ENCODE peak calls at places on chromosomes 4 and X, in five cellular contexts. T is lower leg skin, H is foreskin fibroblast, P is cardiac muscle cell, B is fibroblast of the aortic adventitia. V is an unnamed sample.

GRCh38 chrX:84216406-84216805 is 28.4 kb upstream of the RPS6KA6 start:
- DNase-seq in T (no peak), B (no peak), P (no peak), H (no peak), V (no peak)

GRCh38 chr4:116585240-116585639 is 500.1 kb downstream of the TRAM1L1 start:
- DNase-seq in T (no peak), B (no peak), P (no peak), H (no peak), V (no peak)

GRCh38 chrX:31929366-31929765 is 857.5 kb upstream of the FTHL17 start:
- DNase-seq in H (no peak), B (no peak), P (no peak), T (no peak), V (no peak)

GRCh38 chrX:55638933-55639332 is 15.7 kb downstream of the FOXR2 start:
- DNase-seq in H (no peak), T (no peak), B (no peak), P (no peak), V (no peak)

GRCh38 chr4:101599620-101600019 is 190.9 kb upstream of the BANK1 start:
- DNase-seq in H (peak), P (peak), T (no peak), B (peak), V (no peak)

GRCh38 chr4:1202526-1203378 is 30.4 kb upstream of the SPON2 start:
- DNase-seq in T (no peak), H (no peak), P (no peak), B (no peak), V (no peak)

GRCh38 chr4:98932539-98932938 is 3.6 kb upstream of the EIF4E start:
- DNase-seq in H (peak), P (no peak), T (no peak), B (peak), V (no peak)

GRCh38 chr4:153205028-153205648 is 895 bp downstream of the TRIM2 start:
- DNase-seq in B (no peak), T (no peak), P (no peak), H (no peak), V (no peak)

GRCh38 chr4:3517731-3518510 is 14.3 kb downstream of the LRPAP1 start:
- DNase-seq in T (no peak), B (no peak), H (no peak), P (no peak), V (no peak)

GRCh38 chr4:119040261-119040660 is 95.4 kb upstream of the MYOZ2 start:
- DNase-seq in H (no peak), T (no peak), P (no peak), B (no peak), V (no peak)

GRCh38 chr4:48271048-48271452 is 1.4 kb upstream of the TEC start:
- DNase-seq in H (no peak), B (no peak), P (no peak), T (no peak), V (no peak)

GRCh38 chrX:24874604-24875247 is 141.0 kb downstream of the ARX start:
- DNase-seq in H (no peak), T (no peak), P (no peak), B (no peak), V (no peak)

GRCh38 chr4:62225972-62226371 is 1025.8 kb downstream of the ADGRL3 start:
- DNase-seq in T (no peak), B (no peak), P (no peak), H (no peak), V (no peak)

GRCh38 chr4:79788884-79789283 is 284.1 kb downstream of the ANTXR2 start:
- DNase-seq in B (no peak), T (no peak), H (no peak), P (no peak), V (no peak)
- TF ChIP-seq CTCF in B (no peak), T (no peak), H (no peak), P (no peak), V (no peak)

GRCh38 chrX:1321689-1322088 is 14.9 kb upstream of the IL3RA start:
- DNase-seq in T (no peak), H (no peak), P (no peak), B (no peak), V (no peak)

GRCh38 chrX:1322393-1322792 is 14.2 kb upstream of the IL3RA start:
- DNase-seq in T (no peak), P (no peak), H (no peak), B (no peak), V (no peak)

GRCh38 chrX:1313788-1314187 is 22.8 kb upstream of the IL3RA start:
- DNase-seq in P (no peak), H (no peak), B (no peak), T (no peak), V (no peak)

GRCh38 chrX:1316527-1316926 is 20.1 kb upstream of the IL3RA start:
- DNase-seq in H (no peak), P (no peak), T (peak), B (no peak), V (peak)
- TF ChIP-seq CTCF in H (no peak), P (no peak), T (no peak), B (no peak), V (no peak)

DNA sequence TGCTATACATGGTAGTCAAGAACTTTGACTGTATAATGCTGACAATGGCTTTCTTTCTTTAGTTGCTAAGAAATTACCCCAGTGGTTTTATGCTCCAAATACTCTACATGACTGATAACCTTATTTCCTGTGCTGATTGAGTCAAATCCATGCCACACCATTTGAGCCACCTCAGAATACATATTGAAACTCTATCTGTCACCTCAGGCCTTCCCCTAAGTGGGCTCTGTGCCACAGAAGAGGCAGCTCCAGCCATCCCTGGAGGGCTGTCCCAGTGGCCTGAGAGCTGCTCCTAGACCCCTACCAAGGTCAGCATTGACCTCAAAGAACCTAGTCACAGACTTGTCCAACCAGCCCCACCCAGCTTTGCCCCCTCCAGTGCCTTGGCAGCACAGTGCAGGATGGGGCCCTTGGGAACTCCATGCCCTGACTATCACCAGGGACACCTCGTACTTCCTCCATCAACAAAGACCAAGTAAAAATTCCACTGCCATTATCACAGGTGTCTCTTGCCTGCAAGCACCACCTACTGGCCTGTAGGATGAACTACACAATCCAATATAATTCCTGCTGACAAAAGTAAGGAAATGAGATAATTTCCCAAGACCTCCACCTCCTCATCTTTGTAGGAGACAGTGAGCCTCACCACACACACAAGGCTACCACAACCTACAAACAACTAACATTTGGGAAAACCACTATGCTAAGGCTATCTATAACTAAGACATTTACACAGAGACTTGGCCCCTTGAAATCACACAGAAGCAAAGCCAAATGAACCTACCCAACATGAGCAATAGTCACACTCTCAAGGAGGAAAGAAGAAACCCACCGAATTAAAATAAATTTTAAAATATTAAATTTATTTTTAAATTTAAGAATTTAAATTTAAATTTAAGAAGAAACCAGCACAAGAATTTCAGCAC is 239.9 kb downstream of the NKX6-1 start:
- DNase-seq in B (peak), T (no peak), P (peak), H (peak), V (no peak)
- TF ChIP-seq CTCF in B (peak), T (no peak), P (peak), H (peak), V (peak)

DNA sequence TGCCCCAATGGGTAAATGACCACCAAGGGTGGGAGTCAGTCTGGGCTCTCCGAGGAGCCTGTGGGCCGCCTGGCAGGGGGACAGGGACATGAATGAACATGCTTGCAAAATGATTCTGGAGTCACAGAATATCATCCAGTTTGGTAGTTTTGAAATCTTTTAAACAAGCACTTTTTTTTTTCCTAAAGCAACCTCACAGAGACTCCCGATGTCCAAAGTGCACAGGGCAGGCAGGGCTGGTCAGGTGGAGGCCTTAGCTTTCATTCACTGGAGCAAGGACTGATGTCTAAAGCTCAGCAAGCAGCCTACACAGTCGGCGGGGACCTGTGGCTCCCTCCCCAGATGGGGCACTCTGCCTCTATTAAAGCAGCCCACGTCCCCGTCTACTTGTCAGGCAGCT is 402.9 kb downstream of the PPP1R2C start:
- DNase-seq in P (no peak), B (no peak), T (no peak), H (no peak), V (no peak)
- TF ChIP-seq CTCF in P (no peak), B (no peak), T (no peak), H (no peak), V (no peak)

DNA sequence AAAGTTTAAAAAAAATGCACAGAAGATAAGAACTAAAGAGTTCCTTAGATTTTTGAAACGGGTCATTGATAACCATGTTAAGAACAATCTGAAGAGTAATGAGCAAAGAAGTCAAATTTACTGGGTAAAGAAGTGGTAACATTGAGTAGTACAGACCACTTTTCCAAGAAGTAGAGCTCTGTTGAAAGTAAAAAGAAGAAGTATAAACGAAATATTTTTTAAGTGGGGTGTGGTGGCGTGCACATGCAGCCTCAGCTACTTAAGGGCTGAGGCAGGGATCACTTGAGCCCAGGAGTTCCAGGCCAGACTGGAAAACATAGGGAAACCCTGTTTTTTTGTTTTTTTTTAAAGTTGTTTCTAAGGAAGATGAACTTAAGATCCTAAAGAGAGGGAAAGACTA is 68.5 kb downstream of the UBA6 start:
- DNase-seq in T (no peak), P (no peak), B (no peak), H (no peak), V (no peak)
- TF ChIP-seq CTCF in T (no peak), P (no peak), B (no peak), H (no peak), V (no peak)

GRCh38 chrX:66028936-66029335 is 10.9 kb downstream of the VSIG4 start:
- DNase-seq in B (no peak), T (no peak), H (no peak), P (no peak), V (no peak)

GRCh38 chrX:66035667-66036066 is 4.2 kb downstream of the VSIG4 start:
- DNase-seq in B (no peak), P (no peak), T (no peak), H (no peak), V (no peak)

GRCh38 chrX:66030505-66031317 is 9.2 kb downstream of the VSIG4 start:
- DNase-seq in H (no peak), P (peak), T (no peak), B (peak), V (no peak)
- TF ChIP-seq CTCF in H (peak), P (peak), T (no peak), B (peak), V (peak)

GRCh38 chr4:24033626-24034025 is 143.8 kb upstream of the PPARGC1A start:
- DNase-seq in P (no peak), B (no peak), H (no peak), T (no peak), V (no peak)

DNA sequence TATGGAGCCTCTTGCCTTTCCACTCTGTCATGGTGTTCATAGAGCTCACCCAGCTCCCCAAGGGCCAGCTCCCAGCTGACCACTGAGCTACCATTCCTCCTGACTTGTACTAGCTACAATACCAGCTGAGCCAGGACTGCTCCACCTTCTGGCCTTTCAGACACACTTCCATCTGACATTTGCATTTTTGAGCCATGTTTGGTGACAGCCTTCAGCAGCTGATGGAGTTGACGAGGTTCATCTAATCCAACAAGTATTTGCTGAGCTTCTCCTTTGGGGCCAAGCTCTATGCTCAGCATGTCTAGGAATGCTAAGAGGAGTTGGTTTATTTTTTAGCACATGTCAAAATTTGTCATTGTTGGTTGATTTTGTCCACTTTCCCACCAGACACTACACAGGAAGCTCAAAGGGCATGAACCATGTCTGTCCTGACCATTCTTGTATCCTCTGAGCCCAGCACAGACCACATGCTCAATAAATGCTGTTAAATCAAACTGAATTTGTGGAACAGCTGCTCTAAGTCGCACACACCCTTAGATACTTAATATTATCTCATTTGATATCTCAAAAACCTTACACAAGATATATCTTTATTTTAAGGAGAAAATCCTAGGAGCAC is 142.6 kb upstream of the PPARGC1A start:
- DNase-seq in H (no peak), B (no peak), T (no peak), P (peak), V (no peak)
- TF ChIP-seq CTCF in H (no peak), B (no peak), T (no peak), P (peak), V (peak)